ENCODE peak calls at places on chromosomes 11 and 22, in five cellular contexts. One of them, this sample, is unnamed. For H3K4me1, the result is how much of the 10 kb centered on the place peaks cover.

GRCh38 chr22:50209893-50210292 is 9.1 kb downstream of the SELENOO start:
- DNase-seq in right atrium auricular region: no peak
- DNase-seq in uterus: peak
- DNase-seq in testis: peak
- DNase-seq in heart right ventricle: peak
- DNase-seq in this sample: peak

GRCh38 chr11:71153005-71153395 is 99.4 kb downstream of the SHANK2 start:
- DNase-seq in right atrium auricular region: no peak
- DNase-seq in uterus: no peak
- DNase-seq in heart right ventricle: no peak
- DNase-seq in testis: peak
- DNase-seq in this sample: peak

GRCh38 chr22:23478175-23478574 is 101.9 kb downstream of the IGLL1 start:
- DNase-seq in uterus: no peak
- DNase-seq in testis: no peak
- DNase-seq in heart right ventricle: no peak
- DNase-seq in right atrium auricular region: no peak
- DNase-seq in this sample: no peak

GRCh38 chr22:19450363-19451175 is 3.1 kb upstream of the C22orf39 start:
- DNase-seq in heart right ventricle: no peak
- DNase-seq in uterus: no peak
- DNase-seq in right atrium auricular region: no peak
- DNase-seq in testis: no peak
- DNase-seq in this sample: no peak

GRCh38 chr11:8196749-8197148 is 27.9 kb upstream of the RIC3 start:
- DNase-seq in testis: no peak
- DNase-seq in right atrium auricular region: no peak
- DNase-seq in heart right ventricle: no peak
- DNase-seq in uterus: no peak
- DNase-seq in this sample: no peak

GRCh38 chr22:42357634-42358296 is 74.4 kb downstream of the NFAM1 start:
- DNase-seq in heart right ventricle: peak
- DNase-seq in testis: no peak
- DNase-seq in right atrium auricular region: no peak
- DNase-seq in uterus: no peak
- DNase-seq in this sample: no peak

GRCh38 chr22:40721266-40721665 is 42.0 kb downstream of the MCHR1 start:
- DNase-seq in uterus: no peak
- DNase-seq in testis: no peak
- DNase-seq in heart right ventricle: no peak
- DNase-seq in right atrium auricular region: no peak
- DNase-seq in this sample: no peak

GRCh38 chr11:46410021-46410420 is 18.4 kb upstream of the CHRM4 start:
- DNase-seq in uterus: no peak
- DNase-seq in right atrium auricular region: no peak
- DNase-seq in heart right ventricle: no peak
- DNase-seq in testis: no peak
- DNase-seq in this sample: peak

GRCh38 chr22:27113211-27114030 is 456.0 kb downstream of the MIAT start:
- DNase-seq in right atrium auricular region: peak
- DNase-seq in uterus: peak
- DNase-seq in testis: peak
- DNase-seq in heart right ventricle: peak
- DNase-seq in this sample: peak

GRCh38 chr22:41935015-41935908 is 8.7 kb upstream of the TNFRSF13C start:
- DNase-seq in uterus: no peak
- DNase-seq in testis: no peak
- DNase-seq in heart right ventricle: peak
- DNase-seq in right atrium auricular region: no peak
- DNase-seq in this sample: no peak

GRCh38 chr11:77039491-77040400 is 5.5 kb downstream of the B3GNT6 start:
- DNase-seq in heart right ventricle: no peak
- DNase-seq in right atrium auricular region: no peak
- DNase-seq in uterus: no peak
- DNase-seq in testis: peak
- DNase-seq in this sample: peak

GRCh38 chr22:19705181-19705934 is 8.9 kb upstream of the SEPTIN5 start:
- DNase-seq in uterus: no peak
- DNase-seq in testis: peak
- DNase-seq in right atrium auricular region: no peak
- DNase-seq in heart right ventricle: no peak
- DNase-seq in this sample: no peak

GRCh38 chr11:8167796-8168195 is 1.0 kb downstream of the RIC3 start:
- DNase-seq in testis: no peak
- DNase-seq in uterus: no peak
- DNase-seq in heart right ventricle: no peak
- DNase-seq in right atrium auricular region: no peak
- DNase-seq in this sample: no peak

GRCh38 chr11:27385245-27385644 is 22.2 kb upstream of the CCDC34 start:
- DNase-seq in right atrium auricular region: peak
- DNase-seq in heart right ventricle: no peak
- DNase-seq in testis: no peak
- DNase-seq in uterus: no peak
- DNase-seq in this sample: no peak

GRCh38 chr11:117089685-117090084 is 8.5 kb downstream of the SIK3 start:
- DNase-seq in uterus: no peak
- DNase-seq in right atrium auricular region: no peak
- DNase-seq in testis: no peak
- DNase-seq in heart right ventricle: no peak
- DNase-seq in this sample: no peak

GRCh38 chr22:17772249-17772962 is 1.9 kb downstream of the BID start:
- DNase-seq in uterus: no peak
- DNase-seq in right atrium auricular region: no peak
- DNase-seq in heart right ventricle: no peak
- DNase-seq in testis: no peak
- DNase-seq in this sample: no peak

GRCh38 chr11:61776561-61777075 is 15.8 kb downstream of the TMEM258 start:
- DNase-seq in uterus: no peak
- DNase-seq in testis: peak
- DNase-seq in heart right ventricle: peak
- DNase-seq in right atrium auricular region: no peak
- DNase-seq in this sample: peak

GRCh38 chr11:55707029-55707428 is 45.0 kb downstream of the OR4C6 start:
- DNase-seq in heart right ventricle: no peak
- DNase-seq in uterus: no peak
- DNase-seq in right atrium auricular region: no peak
- DNase-seq in testis: no peak
- DNase-seq in this sample: peak

GRCh38 chr11:86582898-86583297 is 89.5 kb downstream of the ME3 start:
- DNase-seq in right atrium auricular region: no peak
- DNase-seq in uterus: no peak
- DNase-seq in heart right ventricle: no peak
- DNase-seq in testis: no peak
- DNase-seq in this sample: no peak

GRCh38 chr11:120013325-120014250 is 124.3 kb downstream of the TRIM29 start:
- DNase-seq in right atrium auricular region: no peak
- DNase-seq in uterus: peak
- DNase-seq in testis: peak
- DNase-seq in heart right ventricle: peak
- DNase-seq in this sample: peak

GRCh38 chr11:78039919-78040671 is 17.0 kb upstream of the KCTD14 start:
- DNase-seq in testis: peak
- DNase-seq in uterus: peak
- DNase-seq in heart right ventricle: peak
- DNase-seq in right atrium auricular region: peak
- DNase-seq in this sample: peak

DNA sequence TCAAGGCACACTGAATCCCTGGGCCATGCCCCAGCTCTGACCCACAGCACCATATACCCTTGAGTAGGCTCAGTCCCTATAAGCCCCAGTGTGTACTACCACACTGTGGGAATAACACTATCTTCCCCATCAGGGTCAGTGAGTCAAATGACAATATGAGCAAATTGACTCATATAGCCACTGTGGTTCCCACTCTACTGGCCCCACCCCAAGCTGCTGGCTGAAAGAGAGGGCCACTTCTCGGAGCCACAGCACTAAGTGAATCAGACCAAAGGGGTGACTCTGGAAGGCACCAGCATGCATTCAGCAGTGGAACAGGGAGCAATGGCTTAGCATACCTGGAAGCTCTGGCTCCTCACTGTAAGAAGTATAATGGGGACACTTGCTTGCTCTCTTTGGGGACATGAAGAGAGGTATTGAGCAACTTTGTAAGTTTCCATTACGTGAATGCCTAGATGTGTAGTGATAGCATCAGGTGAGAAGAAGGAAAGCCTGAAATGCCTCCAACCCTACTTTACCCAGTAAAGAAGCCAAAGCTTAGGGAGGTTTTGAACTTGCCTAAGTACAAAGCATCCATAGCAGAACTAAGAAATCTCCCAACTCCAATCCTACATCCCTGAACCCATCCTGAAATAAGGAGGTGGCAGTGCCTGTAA is 13.5 kb downstream of the CD59 start:
- DNase-seq in testis: no peak
- DNase-seq in uterus: no peak
- DNase-seq in right atrium auricular region: no peak
- DNase-seq in heart right ventricle: no peak
- DNase-seq in this sample: no peak
- H3K4me1 ChIP-seq in testis: under half
- H3K4me1 ChIP-seq in uterus: under half
- H3K4me1 ChIP-seq in right atrium auricular region: under half
- H3K4me1 ChIP-seq in heart right ventricle: half or more
- H3K4me1 ChIP-seq in this sample: under half

DNA sequence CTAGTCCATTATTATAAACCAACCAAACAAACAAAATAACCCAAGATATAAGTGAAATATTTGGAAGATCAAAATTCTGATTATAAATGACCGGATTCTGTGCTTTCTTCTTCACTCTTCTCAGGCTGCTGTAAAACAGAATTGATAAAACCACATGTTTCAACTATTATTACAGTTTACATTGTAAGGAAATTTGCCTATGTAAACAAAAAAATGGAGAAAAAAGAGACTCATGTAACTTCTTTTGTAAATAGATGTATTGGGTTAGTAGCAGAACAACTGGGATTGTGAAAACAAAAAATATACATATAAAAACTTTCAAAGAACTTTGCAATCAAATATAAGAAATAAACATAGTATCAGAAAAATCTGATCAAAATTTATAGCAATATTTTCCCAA is 295.2 kb upstream of the CCDC179 start:
- DNase-seq in testis: no peak
- DNase-seq in uterus: no peak
- DNase-seq in right atrium auricular region: no peak
- DNase-seq in heart right ventricle: no peak
- DNase-seq in this sample: no peak
- H3K4me1 ChIP-seq in testis: under half
- H3K4me1 ChIP-seq in uterus: under half
- H3K4me1 ChIP-seq in right atrium auricular region: under half
- H3K4me1 ChIP-seq in heart right ventricle: under half
- H3K4me1 ChIP-seq in this sample: under half

DNA sequence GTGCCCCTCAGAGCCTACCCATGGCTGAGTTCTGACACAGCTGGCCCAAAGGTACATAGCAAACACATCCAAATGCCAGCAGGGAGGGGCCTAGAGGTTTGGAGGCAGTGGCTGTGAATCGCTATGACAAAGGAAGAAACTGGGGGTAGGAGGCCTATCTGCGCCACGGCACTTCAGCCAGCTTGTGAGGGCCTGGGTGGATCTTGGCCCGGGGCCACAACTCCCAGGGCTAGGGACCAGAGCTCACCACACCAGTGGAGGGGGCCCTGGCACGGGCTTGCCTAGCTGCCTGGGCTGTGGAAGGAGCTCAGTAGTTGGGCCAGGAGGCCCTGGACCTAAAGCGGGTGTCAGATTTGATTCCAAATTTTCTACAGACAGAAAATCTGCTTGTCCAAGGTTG is 9.4 kb upstream of the NAP1L4 start:
- DNase-seq in heart right ventricle: peak
- DNase-seq in right atrium auricular region: no peak
- DNase-seq in testis: no peak
- DNase-seq in uterus: no peak
- DNase-seq in this sample: no peak
- H3K4me1 ChIP-seq in heart right ventricle: under half
- H3K4me1 ChIP-seq in right atrium auricular region: under half
- H3K4me1 ChIP-seq in testis: under half
- H3K4me1 ChIP-seq in uterus: under half
- H3K4me1 ChIP-seq in this sample: under half

GRCh38 chr11:115207916-115208315 is 296.3 kb downstream of the CADM1 start:
- DNase-seq in uterus: no peak
- DNase-seq in heart right ventricle: no peak
- DNase-seq in testis: no peak
- DNase-seq in right atrium auricular region: no peak
- DNase-seq in this sample: no peak

GRCh38 chr11:115207166-115207591 is 297.0 kb downstream of the CADM1 start:
- DNase-seq in testis: no peak
- DNase-seq in uterus: no peak
- DNase-seq in heart right ventricle: no peak
- DNase-seq in right atrium auricular region: no peak
- DNase-seq in this sample: peak

GRCh38 chr11:115202900-115203552 is 301.2 kb downstream of the CADM1 start:
- DNase-seq in testis: no peak
- DNase-seq in uterus: no peak
- DNase-seq in heart right ventricle: no peak
- DNase-seq in right atrium auricular region: no peak
- DNase-seq in this sample: no peak

GRCh38 chr11:115208808-115209259 is 295.4 kb downstream of the CADM1 start:
- DNase-seq in uterus: no peak
- DNase-seq in heart right ventricle: no peak
- DNase-seq in right atrium auricular region: no peak
- DNase-seq in testis: no peak
- DNase-seq in this sample: no peak

DNA sequence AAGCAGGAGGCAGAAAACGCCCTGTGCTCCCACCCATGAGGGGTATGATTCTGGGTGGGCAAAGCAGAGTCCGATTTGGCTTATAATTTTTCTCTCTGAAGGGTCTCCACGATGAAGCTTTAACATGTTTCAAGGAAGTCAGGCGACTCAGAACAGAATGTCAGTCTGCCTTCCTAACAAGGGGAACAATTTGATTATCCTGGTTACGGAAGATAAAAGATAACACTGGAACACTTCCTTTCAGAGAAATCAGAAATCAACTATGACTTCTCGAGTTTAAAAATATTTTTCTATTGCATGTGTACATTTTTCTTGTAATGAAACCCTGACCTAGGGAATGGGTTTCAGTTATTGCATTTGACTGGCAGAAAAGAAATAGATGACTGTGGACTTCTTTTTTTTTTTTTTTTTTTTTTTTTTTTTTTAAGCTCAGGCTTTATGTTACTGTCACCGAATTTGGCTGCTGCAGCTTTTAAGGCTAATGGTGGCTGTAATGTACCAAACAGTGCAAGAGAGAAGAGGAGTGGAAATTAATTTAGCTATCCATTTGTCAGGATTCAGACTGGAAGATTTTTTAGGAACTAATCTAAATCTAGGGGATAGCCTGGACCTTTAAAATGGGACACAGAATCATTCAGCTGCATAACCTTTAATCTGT is 297.7 kb downstream of the CADM1 start:
- DNase-seq in testis: no peak
- DNase-seq in uterus: no peak
- DNase-seq in right atrium auricular region: no peak
- DNase-seq in heart right ventricle: no peak
- DNase-seq in this sample: no peak
- H3K4me1 ChIP-seq in testis: under half
- H3K4me1 ChIP-seq in uterus: under half
- H3K4me1 ChIP-seq in right atrium auricular region: under half
- H3K4me1 ChIP-seq in heart right ventricle: under half
- H3K4me1 ChIP-seq in this sample: under half

This sample was measured in small intestine.